ENCODE peak calls at places on chromosomes 3 and 15, in four cellular contexts. One of them, this sample, is unnamed.

GRCh38 chr15:55714064-55714463 is 28.9 kb downstream of the PRTG start:
- DNase-seq in cardiac fibroblast: no peak
- DNase-seq in cardiac muscle cell: no peak
- DNase-seq in fibroblast of mammary gland: no peak
- DNase-seq in this sample: no peak

GRCh38 chr15:63256433-63256884 is 20.9 kb upstream of the APH1B start:
- DNase-seq in fibroblast of mammary gland: peak
- DNase-seq in cardiac muscle cell: no peak
- DNase-seq in cardiac fibroblast: peak
- DNase-seq in this sample: peak

GRCh38 chr3:123186695-123187094 is 15.0 kb upstream of the SEC22A start:
- DNase-seq in cardiac muscle cell: no peak
- DNase-seq in cardiac fibroblast: peak
- DNase-seq in fibroblast of mammary gland: peak
- DNase-seq in this sample: no peak

GRCh38 chr3:147937341-147937740 is 528.2 kb downstream of the ZIC1 start:
- DNase-seq in fibroblast of mammary gland: no peak
- DNase-seq in cardiac fibroblast: no peak
- DNase-seq in cardiac muscle cell: no peak
- DNase-seq in this sample: no peak

GRCh38 chr3:115616461-115616860 is 6.8 kb upstream of the GAP43 start:
- DNase-seq in fibroblast of mammary gland: peak
- DNase-seq in cardiac muscle cell: no peak
- DNase-seq in cardiac fibroblast: no peak
- DNase-seq in this sample: no peak

GRCh38 chr15:69253156-69253555 is 45.6 kb upstream of the PAQR5 start:
- DNase-seq in cardiac muscle cell: no peak
- DNase-seq in fibroblast of mammary gland: peak
- DNase-seq in cardiac fibroblast: peak
- DNase-seq in this sample: peak

GRCh38 chr15:82571722-82572222 is 31.5 kb upstream of the RPS17 start:
- DNase-seq in cardiac fibroblast: peak
- DNase-seq in cardiac muscle cell: peak
- DNase-seq in fibroblast of mammary gland: peak
- DNase-seq in this sample: peak

GRCh38 chr3:49602877-49603411 is 48.7 kb downstream of the BSN start:
- DNase-seq in cardiac muscle cell: no peak
- DNase-seq in cardiac fibroblast: no peak
- DNase-seq in fibroblast of mammary gland: no peak
- DNase-seq in this sample: no peak

GRCh38 chr3:129656659-129657247 is 50.3 kb upstream of the PLXND1 start:
- DNase-seq in fibroblast of mammary gland: no peak
- DNase-seq in cardiac muscle cell: no peak
- DNase-seq in cardiac fibroblast: peak
- DNase-seq in this sample: peak

GRCh38 chr3:187012609-187013051 is 82.3 kb downstream of the ST6GAL1 start:
- DNase-seq in fibroblast of mammary gland: no peak
- DNase-seq in cardiac muscle cell: no peak
- DNase-seq in cardiac fibroblast: peak
- DNase-seq in this sample: no peak

GRCh38 chr3:45464336-45464809 is 76.0 kb downstream of the LARS2 start:
- DNase-seq in cardiac fibroblast: peak
- DNase-seq in fibroblast of mammary gland: peak
- DNase-seq in cardiac muscle cell: peak
- DNase-seq in this sample: no peak

GRCh38 chr15:98177950-98178848 is 217.7 kb downstream of the ARRDC4 start:
- DNase-seq in cardiac muscle cell: peak
- DNase-seq in cardiac fibroblast: peak
- DNase-seq in fibroblast of mammary gland: peak
- DNase-seq in this sample: peak

GRCh38 chr15:78233496-78233895 is 869 bp downstream of the ACSBG1 start:
- DNase-seq in fibroblast of mammary gland: no peak
- DNase-seq in cardiac muscle cell: no peak
- DNase-seq in cardiac fibroblast: no peak
- DNase-seq in this sample: no peak

GRCh38 chr15:52379395-52380111 is 83.9 kb upstream of the MYO5C start:
- DNase-seq in cardiac fibroblast: no peak
- DNase-seq in cardiac muscle cell: no peak
- DNase-seq in fibroblast of mammary gland: no peak
- DNase-seq in this sample: no peak

GRCh38 chr15:64279131-64279530 is 76.8 kb downstream of the CSNK1G1 start:
- DNase-seq in fibroblast of mammary gland: no peak
- DNase-seq in cardiac fibroblast: no peak
- DNase-seq in cardiac muscle cell: no peak
- DNase-seq in this sample: no peak

GRCh38 chr15:90680371-90680935 is 36.7 kb upstream of the BLM start:
- DNase-seq in cardiac muscle cell: no peak
- DNase-seq in cardiac fibroblast: peak
- DNase-seq in fibroblast of mammary gland: peak
- DNase-seq in this sample: no peak

GRCh38 chr15:61527836-61528589 is 298.9 kb upstream of the RORA start:
- DNase-seq in cardiac fibroblast: no peak
- DNase-seq in cardiac muscle cell: no peak
- DNase-seq in fibroblast of mammary gland: no peak
- DNase-seq in this sample: no peak

GRCh38 chr3:172376402-172376801 is 71.9 kb downstream of the GHSR start:
- DNase-seq in cardiac muscle cell: no peak
- DNase-seq in fibroblast of mammary gland: no peak
- DNase-seq in cardiac fibroblast: no peak
- DNase-seq in this sample: no peak

GRCh38 chr3:29757054-29757777 is 476.3 kb downstream of the RBMS3 start:
- DNase-seq in cardiac fibroblast: peak
- DNase-seq in cardiac muscle cell: no peak
- DNase-seq in fibroblast of mammary gland: peak
- DNase-seq in this sample: no peak

GRCh38 chr15:28935316-28935715 is 49.5 kb downstream of the APBA2 start:
- DNase-seq in fibroblast of mammary gland: no peak
- DNase-seq in cardiac muscle cell: peak
- DNase-seq in cardiac fibroblast: no peak
- DNase-seq in this sample: no peak

GRCh38 chr3:58111513-58112184 is 99.1 kb downstream of the DNASE1L3 start:
- DNase-seq in cardiac muscle cell: no peak
- DNase-seq in fibroblast of mammary gland: no peak
- DNase-seq in cardiac fibroblast: no peak
- DNase-seq in this sample: no peak

DNA sequence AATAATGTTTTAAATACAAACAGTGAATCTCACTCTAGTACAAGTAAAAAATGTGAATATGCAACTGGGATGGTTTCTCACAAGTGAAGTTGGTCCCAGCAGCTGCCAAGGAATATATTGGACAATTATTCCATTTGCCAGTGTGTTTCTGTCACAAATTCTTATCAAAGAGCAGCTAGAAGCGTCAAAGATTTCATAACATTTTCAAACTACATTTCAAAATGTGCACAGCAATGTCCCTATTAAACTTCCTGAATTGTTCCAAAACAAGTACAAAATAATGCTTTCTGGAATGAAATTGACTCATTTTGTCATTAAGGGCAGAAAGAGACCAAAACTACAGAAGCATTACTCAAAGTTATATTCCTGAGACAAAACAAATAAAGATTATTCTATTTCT is 38.3 kb downstream of the GPR176 start:
- DNase-seq in cardiac fibroblast: no peak
- DNase-seq in fibroblast of mammary gland: no peak
- DNase-seq in cardiac muscle cell: no peak
- DNase-seq in this sample: no peak
- H3K4me3 ChIP-seq in cardiac fibroblast: no peak
- H3K4me3 ChIP-seq in fibroblast of mammary gland: no peak
- H3K4me3 ChIP-seq in cardiac muscle cell: no peak
- H3K4me3 ChIP-seq in this sample: no peak

DNA sequence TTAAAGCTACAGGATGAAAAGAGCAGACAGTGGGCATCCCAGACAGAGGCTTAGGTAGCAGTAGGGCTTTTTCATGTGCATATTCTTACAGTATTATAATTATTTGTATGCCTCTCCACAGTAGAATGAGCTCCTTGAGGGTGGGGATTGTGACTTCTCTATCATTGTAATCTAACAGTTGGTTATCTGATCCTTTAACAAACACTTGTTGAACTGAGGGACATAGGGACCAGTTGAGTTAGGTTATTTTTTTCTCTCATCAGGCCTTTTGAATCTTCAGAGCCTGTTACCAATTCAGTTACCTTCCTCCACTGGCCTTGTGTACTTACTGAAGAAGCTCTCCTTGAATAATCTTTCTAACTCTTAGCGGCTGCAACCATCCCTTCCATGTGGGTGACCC is 1.2 kb downstream of the LSM3 start:
- DNase-seq in cardiac muscle cell: no peak
- DNase-seq in fibroblast of mammary gland: no peak
- DNase-seq in cardiac fibroblast: no peak
- DNase-seq in this sample: no peak
- H3K4me3 ChIP-seq in cardiac muscle cell: no peak
- H3K4me3 ChIP-seq in fibroblast of mammary gland: no peak
- H3K4me3 ChIP-seq in cardiac fibroblast: no peak
- H3K4me3 ChIP-seq in this sample: peak

DNA sequence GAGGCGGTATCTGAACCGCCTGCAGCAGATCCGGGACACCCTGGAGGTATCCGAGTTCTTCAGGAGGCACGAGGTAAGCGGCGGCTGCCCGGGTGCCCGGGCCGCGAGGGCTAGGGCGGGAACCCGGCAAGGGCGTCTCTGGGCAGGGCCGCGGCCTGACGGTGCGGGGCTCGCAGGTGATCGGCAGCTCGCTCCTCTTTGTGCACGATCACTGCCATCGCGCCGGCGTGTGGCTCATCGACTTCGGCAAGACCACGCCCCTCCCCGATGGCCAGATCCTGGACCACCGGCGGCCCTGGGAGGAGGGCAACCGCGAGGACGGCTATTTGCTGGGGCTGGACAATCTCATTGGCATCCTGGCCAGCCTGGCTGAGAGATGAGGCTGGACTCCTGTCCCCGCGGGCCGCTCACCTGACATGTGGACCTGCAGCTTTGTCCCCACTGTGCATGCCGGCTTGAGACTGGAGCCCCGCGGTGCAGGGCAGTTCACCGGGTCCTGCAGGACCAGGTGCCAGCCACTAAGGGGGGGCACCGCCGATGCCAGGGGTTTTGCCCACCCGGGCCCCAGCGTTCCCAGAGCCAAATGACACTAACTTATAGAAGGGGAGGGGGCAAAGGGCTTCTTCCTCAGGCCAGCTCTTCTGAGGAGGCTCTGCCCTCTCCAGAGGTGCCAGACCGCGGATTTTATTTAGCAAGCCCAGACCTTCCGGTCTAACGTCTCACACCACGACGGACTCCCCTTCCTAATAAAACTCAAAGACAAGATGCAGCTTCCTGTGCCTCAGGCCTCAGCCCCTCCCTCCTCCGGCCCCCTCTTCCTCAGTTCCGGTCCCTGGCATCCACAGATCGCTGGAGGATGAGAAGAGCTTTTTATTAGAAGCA is 9.4 kb downstream of the ITPKA start:
- DNase-seq in fibroblast of mammary gland: no peak
- DNase-seq in cardiac fibroblast: no peak
- DNase-seq in cardiac muscle cell: no peak
- DNase-seq in this sample: no peak
- H3K4me3 ChIP-seq in fibroblast of mammary gland: no peak
- H3K4me3 ChIP-seq in cardiac fibroblast: no peak
- H3K4me3 ChIP-seq in cardiac muscle cell: no peak
- H3K4me3 ChIP-seq in this sample: no peak

DNA sequence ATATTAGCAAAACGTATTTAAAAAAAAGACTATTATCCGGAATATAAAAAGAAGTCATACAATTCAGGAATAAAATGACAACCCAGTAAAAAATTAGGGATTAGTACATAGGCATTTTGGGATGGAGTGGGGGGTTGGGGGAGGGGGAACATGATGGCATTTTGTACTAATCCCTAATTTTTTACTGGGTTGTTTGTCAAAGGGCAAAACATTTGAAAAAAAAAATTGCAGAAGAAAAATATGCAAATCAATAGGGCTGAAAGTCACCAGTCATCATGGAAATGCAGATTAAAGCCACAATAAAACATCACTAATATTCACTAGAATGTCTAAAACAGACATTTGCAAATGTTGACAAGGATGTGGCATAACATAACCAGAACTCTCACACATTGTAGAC is 82.5 kb downstream of the RPL22L1 start:
- DNase-seq in cardiac fibroblast: no peak
- DNase-seq in fibroblast of mammary gland: no peak
- DNase-seq in cardiac muscle cell: no peak
- DNase-seq in this sample: no peak
- H3K4me3 ChIP-seq in cardiac fibroblast: no peak
- H3K4me3 ChIP-seq in fibroblast of mammary gland: no peak
- H3K4me3 ChIP-seq in cardiac muscle cell: no peak
- H3K4me3 ChIP-seq in this sample: no peak

GRCh38 chr3:86624192-86624591 is 366.8 kb downstream of the VGLL3 start:
- DNase-seq in fibroblast of mammary gland: no peak
- DNase-seq in cardiac fibroblast: no peak
- DNase-seq in cardiac muscle cell: no peak
- DNase-seq in this sample: no peak

GRCh38 chr3:86629511-86629910 is 361.4 kb downstream of the VGLL3 start:
- DNase-seq in cardiac fibroblast: no peak
- DNase-seq in cardiac muscle cell: no peak
- DNase-seq in fibroblast of mammary gland: no peak
- DNase-seq in this sample: no peak
- H3K4me3 ChIP-seq in cardiac fibroblast: no peak
- H3K4me3 ChIP-seq in cardiac muscle cell: no peak
- H3K4me3 ChIP-seq in fibroblast of mammary gland: no peak
- H3K4me3 ChIP-seq in this sample: no peak

GRCh38 chr3:112093180-112093522 is 7.0 kb downstream of the C3orf52 start:
- DNase-seq in cardiac fibroblast: peak
- DNase-seq in cardiac muscle cell: no peak
- DNase-seq in fibroblast of mammary gland: peak
- DNase-seq in this sample: no peak
- H3K4me3 ChIP-seq in cardiac fibroblast: no peak
- H3K4me3 ChIP-seq in cardiac muscle cell: peak
- H3K4me3 ChIP-seq in fibroblast of mammary gland: no peak
- H3K4me3 ChIP-seq in this sample: no peak

GRCh38 chr3:69543080-69543429 is 157.2 kb upstream of the FRMD4B start:
- DNase-seq in cardiac fibroblast: no peak
- DNase-seq in fibroblast of mammary gland: no peak
- DNase-seq in cardiac muscle cell: no peak
- DNase-seq in this sample: no peak
- H3K4me3 ChIP-seq in cardiac fibroblast: no peak
- H3K4me3 ChIP-seq in fibroblast of mammary gland: peak
- H3K4me3 ChIP-seq in cardiac muscle cell: peak
- H3K4me3 ChIP-seq in this sample: no peak

This sample was measured in A673.